ENCODE peak calls at places on chromosomes 16 and 17, in ten cellular contexts. F is Panc1; U is fibroblast of lung; C is heart right ventricle; X is neural progenitor cell; O is foreskin fibroblast; H is WTC11; Q is lung; L is CD4-positive, alpha-beta T cell; G is GM20000. R is an unnamed sample.

GRCh38 chr16:85422124-85422373 is 191.1 kb upstream of the GSE1 start:
- DNase-seq in L (no peak), X (no peak), O (no peak), C (no peak), G (no peak), H (peak; percentile 22), U (no peak), Q (no peak), F (no peak), R (no peak)

GRCh38 chr17:7177954-7178477 is 1.2 kb downstream of the ASGR1 start:
- DNase-seq in O (no peak), X (peak; percentile 51), H (peak; percentile 54), Q (no peak), G (no peak), C (no peak), L (no peak), F (no peak), U (no peak), R (peak; percentile 31)

GRCh38 chr17:8744086-8744781 is 402 bp downstream of the CCDC42 start:
- DNase-seq in C (no peak), X (no peak), G (no peak), H (no peak), L (no peak), O (no peak), Q (no peak), F (no peak), U (no peak), R (no peak)

GRCh38 chr17:40550608-40551007 is 14.7 kb downstream of the CCR7 start:
- DNase-seq in O (peak; percentile 92), Q (peak; percentile 29), H (peak; percentile 4), C (peak; percentile 69), X (no peak), L (no peak), U (peak; percentile 93), G (no peak), F (no peak), R (peak; percentile 1)

GRCh38 chr16:66369055-66369592 is 2.6 kb downstream of the CDH5 start:
- DNase-seq in X (no peak), H (no peak), O (no peak), L (no peak), U (no peak), C (no peak), F (no peak), Q (no peak), G (peak; percentile 41), R (no peak)

GRCh38 chr17:30808785-30809286 is 15.7 kb downstream of the CRLF3 start:
- DNase-seq in G (peak; percentile 64), H (no peak), U (no peak), C (no peak), X (no peak), F (no peak), Q (no peak), L (no peak), O (no peak), R (no peak)

GRCh38 chr16:28572659-28573510 is 19.2 kb downstream of the SGF29 start:
- DNase-seq in L (no peak), C (no peak), O (no peak), G (no peak), U (peak; percentile 8), X (peak; percentile 63), Q (no peak), H (peak; percentile 31), F (no peak), R (no peak)

GRCh38 chr16:57675752-57676623 is 7.9 kb downstream of the ADGRG3 start:
- DNase-seq in G (no peak), X (peak; percentile 65), L (no peak), O (no peak), H (peak; percentile 62), U (no peak), Q (no peak), F (no peak), C (no peak), R (no peak)

GRCh38 chr16:72530434-72530833 is 358.5 kb upstream of the PMFBP1 start:
- DNase-seq in U (peak; percentile 68), Q (no peak), F (no peak), H (no peak), G (peak; percentile 10), L (no peak), C (no peak), X (no peak), O (no peak), R (no peak)

GRCh38 chr17:1511756-1512321 is 4.6 kb downstream of the INPP5K start:
- DNase-seq in U (peak; percentile 56), H (no peak), G (no peak), L (no peak), F (no peak), O (no peak), C (no peak), X (peak; percentile 55), Q (peak; percentile 61), R (no peak)

GRCh38 chr16:29909398-29909797 is 9.1 kb downstream of the ASPHD1 start:
- DNase-seq in L (no peak), G (no peak), O (peak; percentile 39), H (no peak), X (no peak), C (no peak), U (no peak), Q (no peak), F (no peak), R (no peak)

GRCh38 chr16:87047221-87048037 is 269.8 kb downstream of the C16orf95 start:
- DNase-seq in H (no peak), C (no peak), F (no peak), L (no peak), O (peak; percentile 12), G (no peak), X (no peak), Q (no peak), U (peak; percentile 27), R (no peak)

GRCh38 chr16:2090819-2091721 is 43.3 kb downstream of the TSC2 start:
- DNase-seq in G (peak; percentile 97), L (no peak), F (no peak), Q (peak; percentile 85), X (peak; percentile 96), O (peak; percentile 23), U (peak; percentile 54), H (peak; percentile 95), C (peak; percentile 73), R (peak; percentile 87)
- TF ChIP-seq CTCF in G (peak; percentile 14), L (no peak), F (no peak), Q (no peak), X (peak; percentile 52), O (no peak), U (no peak), H (no peak), C (no peak), R (peak; percentile 60)

DNA sequence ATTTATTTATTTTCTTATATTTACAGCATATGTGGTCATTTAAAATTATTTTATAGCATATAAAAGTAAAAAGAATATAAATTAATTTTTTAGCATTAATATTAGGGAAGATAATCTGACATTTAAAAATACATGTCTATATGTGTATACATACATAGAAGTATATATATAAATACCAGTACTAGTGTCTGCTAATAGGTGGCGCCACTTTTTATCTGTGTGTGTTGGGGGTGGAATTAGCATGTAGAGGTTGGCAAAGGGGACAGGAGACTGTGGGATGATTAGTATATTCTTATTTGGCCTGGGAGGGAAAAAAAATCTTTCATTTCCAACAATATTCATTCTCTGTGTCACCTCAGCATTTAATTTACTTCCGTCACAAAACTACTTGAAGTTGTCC is 359.1 kb downstream of the WWOX start:
- DNase-seq in C (no peak), U (no peak), G (no peak), L (no peak), O (no peak), Q (no peak), F (no peak), X (no peak), H (no peak), R (no peak)
- TF ChIP-seq CTCF in C (no peak), U (no peak), G (no peak), L (no peak), O (no peak), Q (no peak), F (no peak), X (peak; percentile 39), H (peak; percentile 30), R (peak; percentile 32)

GRCh38 chr16:19898166-19898565 is 13.5 kb upstream of the GPRC5B start:
- DNase-seq in H (no peak), X (no peak), Q (no peak), F (no peak), C (no peak), L (no peak), O (no peak), U (no peak), G (no peak), R (no peak)

GRCh38 chr16:19901164-19901563 is 16.5 kb upstream of the GPRC5B start:
- DNase-seq in H (no peak), X (peak; percentile 50), C (no peak), L (no peak), Q (no peak), G (no peak), F (no peak), U (no peak), O (no peak), R (no peak)

GRCh38 chr16:19898924-19899604 is 14.4 kb upstream of the GPRC5B start:
- DNase-seq in L (no peak), C (no peak), O (peak; percentile 35), U (peak; percentile 54), X (peak; percentile 72), Q (peak; percentile 47), G (peak; percentile 61), H (peak; percentile 75), F (peak; percentile 74), R (peak; percentile 29)

GRCh38 chr16:19899605-19899955 is 14.9 kb upstream of the GPRC5B start:
- DNase-seq in Q (no peak), X (no peak), G (no peak), O (no peak), F (no peak), U (no peak), H (no peak), C (no peak), L (no peak), R (no peak)

DNA sequence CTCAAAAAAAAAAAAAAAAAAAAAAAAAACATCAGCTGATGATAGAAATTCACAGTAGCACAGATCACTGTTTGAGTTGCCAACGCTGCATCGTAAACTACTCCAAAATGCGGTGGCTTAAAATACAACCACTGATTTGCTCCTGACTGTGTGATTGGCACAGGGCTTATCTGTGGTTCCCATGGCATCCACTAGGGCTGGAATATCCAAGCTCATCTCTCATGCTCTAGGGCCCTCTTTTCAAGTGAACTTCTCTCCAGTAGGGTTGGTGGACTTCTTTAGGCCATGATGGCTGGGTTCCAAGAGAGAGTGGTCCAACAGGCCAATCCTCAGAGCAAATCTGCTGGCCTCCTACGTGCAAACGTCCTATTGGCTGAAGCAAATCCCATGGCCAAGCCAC is 15.9 kb upstream of the GPRC5B start:
- DNase-seq in G (no peak), F (no peak), U (no peak), X (no peak), Q (no peak), L (no peak), H (no peak), C (no peak), O (no peak), R (no peak)
- TF ChIP-seq CTCF in G (no peak), F (no peak), U (no peak), X (peak; percentile 35), Q (no peak), L (no peak), H (no peak), C (no peak), O (no peak), R (no peak)

DNA sequence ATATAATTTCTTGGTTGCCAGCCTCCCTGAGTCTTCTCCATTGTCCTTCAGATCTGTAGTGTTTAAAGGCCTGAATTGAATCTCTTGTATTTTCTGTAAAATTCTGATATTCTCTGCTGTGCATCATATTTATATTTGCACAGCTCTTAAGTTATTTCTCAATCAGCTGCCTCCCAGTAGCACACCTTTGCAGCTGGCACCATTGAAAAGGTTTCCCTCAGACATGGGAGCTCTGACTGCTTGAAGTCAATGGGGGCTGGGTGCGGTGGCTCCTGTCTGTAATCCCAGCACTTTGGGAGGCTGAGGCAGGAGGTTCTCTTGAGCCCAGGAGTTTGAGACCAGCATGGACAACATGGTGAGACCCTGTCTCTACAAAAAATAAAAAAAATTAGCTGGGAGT is 40.4 kb downstream of the PITPNC1 start:
- DNase-seq in C (no peak), H (no peak), U (no peak), Q (no peak), O (no peak), F (no peak), X (no peak), G (no peak), L (no peak), R (no peak)
- TF ChIP-seq CTCF in C (no peak), H (no peak), U (no peak), Q (no peak), O (no peak), F (no peak), X (no peak), G (no peak), L (no peak), R (no peak)

R was measured in progenitor cell of endocrine pancreas.